ENCODE peak calls at places on chromosomes 2 and 18, in seven cellular contexts. K is brain microvascular endothelial cell, B is adipocyte, C is Karpas-422, J is NCI-H510A treated with DMSO at 0.1 percent for 48 hours, Z is progenitor cell of endocrine pancreas, M is SW480. X is an unnamed sample.

GRCh38 chr2:200968735-200969134 is 5.3 kb upstream of the ORC2 start:
- DNase-seq in K (no peak), Z (no peak), C (peak; percentile 65), M (no peak), J (no peak), B (no peak), X (no peak)

GRCh38 chr2:196066794-196067382 is 1.7 kb downstream of the DNAH7 start:
- DNase-seq in Z (no peak), M (peak; percentile 33), C (peak; percentile 76), B (peak; percentile 81), J (peak; percentile 52), K (no peak), X (peak; percentile 52)

GRCh38 chr2:174881678-174882077 is 117.4 kb upstream of the CHRNA1 start:
- DNase-seq in Z (no peak), J (no peak), C (no peak), M (no peak), K (no peak), B (no peak), X (no peak)

GRCh38 chr2:102872388-102872787 is 110.6 kb downstream of the TMEM182 start:
- DNase-seq in B (peak; percentile 21), C (no peak), Z (no peak), M (no peak), K (no peak), J (no peak), X (no peak)

GRCh38 chr2:95025406-95026319 is at the start of gene MAL:
- DNase-seq in K (no peak), C (no peak), M (no peak), B (no peak), J (peak; percentile 10), Z (no peak), X (no peak)

GRCh38 chr18:7575465-7576026 is 8.4 kb downstream of the PTPRM start:
- DNase-seq in B (peak; percentile 65), K (peak; percentile 43), J (no peak), Z (no peak), M (no peak), C (no peak), X (peak; percentile 44)

GRCh38 chr2:96138146-96139145 is at the start of gene ASTL:
- DNase-seq in K (peak; percentile 28), J (peak; percentile 40), B (peak; percentile 46), M (peak; percentile 87), Z (peak; percentile 42), C (peak; percentile 83), X (peak; percentile 72)

GRCh38 chr2:11553661-11554429 is 20.0 kb downstream of the GREB1 start:
- DNase-seq in C (no peak), B (peak; percentile 9), J (no peak), M (peak; percentile 70), Z (no peak), K (peak; percentile 9), X (no peak)

GRCh38 chr2:163528640-163529217 is 207.1 kb downstream of the FIGN start:
- DNase-seq in Z (no peak), K (no peak), B (no peak), J (no peak), M (no peak), C (no peak), X (no peak)

GRCh38 chr2:193966590-193966989 is 1690.4 kb upstream of the SLC39A10 start:
- DNase-seq in Z (no peak), M (peak; percentile 64), J (no peak), K (peak; percentile 68), B (peak; percentile 88), C (no peak), X (peak; percentile 68)

GRCh38 chr18:13120255-13120654 is 98.3 kb upstream of the LDLRAD4 start:
- DNase-seq in B (no peak), M (no peak), Z (no peak), K (no peak), C (no peak), J (no peak), X (no peak)

GRCh38 chr2:240961878-240962277 is 36.5 kb upstream of the SNED1 start:
- DNase-seq in B (no peak), K (no peak), J (no peak), M (no peak), Z (peak; percentile 6), C (no peak), X (no peak)

GRCh38 chr2:73291093-73291460 is 2.3 kb downstream of the EGR4 start:
- DNase-seq in K (no peak), Z (peak; percentile 60), M (no peak), B (peak; percentile 73), C (peak; percentile 55), J (no peak), X (peak; percentile 85)

GRCh38 chr2:70670626-70671025 is 97.4 kb downstream of the ADD2 start:
- DNase-seq in C (no peak), Z (no peak), B (no peak), M (no peak), K (no peak), J (no peak), X (no peak)

GRCh38 chr2:189014426-189015138 is 40.4 kb downstream of the COL3A1 start:
- DNase-seq in K (no peak), B (peak; percentile 64), Z (no peak), M (no peak), J (no peak), C (no peak), X (no peak)

GRCh38 chr2:116979941-116980340 is 834.5 kb upstream of the DDX18 start:
- DNase-seq in C (no peak), B (no peak), M (no peak), Z (no peak), J (no peak), K (no peak), X (no peak)

GRCh38 chr2:132585982-132586608 is 83.9 kb downstream of the LYPD1 start:
- DNase-seq in M (no peak), K (no peak), C (no peak), J (no peak), Z (no peak), B (no peak), X (no peak)

GRCh38 chr18:45951021-45951714 is 16.0 kb downstream of the EPG5 start:
- DNase-seq in J (no peak), K (peak; percentile 96), C (no peak), B (peak; percentile 82), Z (no peak), M (no peak), X (peak; percentile 35)

GRCh38 chr2:26683583-26683982 is 8.9 kb upstream of the KCNK3 start:
- DNase-seq in J (no peak), C (no peak), M (no peak), Z (no peak), K (no peak), B (no peak), X (no peak)

GRCh38 chr18:79519751-79520472 is 124.2 kb downstream of the NFATC1 start:
- DNase-seq in K (no peak), Z (no peak), B (peak; percentile 26), C (no peak), M (no peak), J (no peak), X (no peak)

GRCh38 chr18:36083729-36084128 is 16.4 kb upstream of the RPRD1A start:
- DNase-seq in C (peak; percentile 73), M (no peak), Z (no peak), B (no peak), J (no peak), K (no peak), X (no peak)

GRCh38 chr2:118123561-118124232 is 35.4 kb downstream of the INSIG2 start:
- DNase-seq in M (peak; percentile 97), C (no peak), K (peak; percentile 45), Z (no peak), B (peak; percentile 46), J (no peak), X (peak; percentile 88)

GRCh38 chr18:27778441-27778840 is 398.5 kb downstream of the CDH2 start:
- DNase-seq in B (peak; percentile 46), K (peak; percentile 35), Z (no peak), M (peak; percentile 0), J (peak; percentile 82), C (no peak), X (peak; percentile 32)

GRCh38 chr18:38496222-38496810 is 930.7 kb upstream of the CELF4 start:
- DNase-seq in B (no peak), C (no peak), M (no peak), K (no peak), J (no peak), Z (no peak), X (no peak)

GRCh38 chr2:96501471-96501874 is 3.7 kb downstream of the NEURL3 start:
- DNase-seq in B (no peak), C (no peak), Z (no peak), K (no peak), M (no peak), J (no peak), X (no peak)

GRCh38 chr18:55586841-55587240 is 1.2 kb downstream of the TCF4 start:
- DNase-seq in K (peak; percentile 16), M (no peak), C (peak; percentile 59), Z (no peak), B (peak; percentile 66), J (no peak), X (peak; percentile 29)

GRCh38 chr2:59733970-59734369 is 819.5 kb downstream of the BCL11A start:
- DNase-seq in K (no peak), B (no peak), J (peak; percentile 33), Z (no peak), C (no peak), M (no peak), X (no peak)

GRCh38 chr18:48456838-48457237 is 47.7 kb upstream of the ZBTB7C start:
- DNase-seq in B (no peak), J (no peak), K (no peak), Z (no peak), C (no peak), M (no peak), X (no peak)

GRCh38 chr18:7890078-7890477 is 323.0 kb downstream of the PTPRM start:
- DNase-seq in B (no peak), J (no peak), Z (no peak), M (no peak), C (no peak), K (no peak), X (no peak)

GRCh38 chr2:1499033-1499795 is 86.0 kb downstream of the TPO start:
- DNase-seq in J (no peak), B (no peak), C (no peak), K (no peak), Z (no peak), M (no peak), X (no peak)

GRCh38 chr2:29115797-29116781 is 874 bp downstream of the CLIP4 start:
- DNase-seq in J (peak; percentile 14), Z (peak; percentile 17), K (peak; percentile 75), C (no peak), M (no peak), B (peak; percentile 92), X (peak; percentile 59)